ENCODE peak calls at places on chromosomes 1 and 21, in four cellular contexts. O, T, G and W are unnamed samples. For H3K9me3, the result is how much of the 10 kb centered on the place peaks cover.

GRCh38 chr1:156692958-156693857 is 12.2 kb downstream of the CRABP2 start:
- DNase-seq in O (peak), T (peak), G (peak), W (no peak)

GRCh38 chr1:30881266-30882181 is 27.0 kb downstream of the SDC3 start:
- DNase-seq in O (no peak), T (no peak), G (peak), W (peak)

GRCh38 chr1:68347415-68347814 is 102.3 kb downstream of the RPE65 start:
- DNase-seq in O (no peak), T (no peak), G (no peak), W (peak)

GRCh38 chr1:229907884-229908633 is 159.0 kb upstream of the GALNT2 start:
- DNase-seq in O (no peak), T (no peak), G (no peak), W (no peak)

GRCh38 chr1:194644528-194644927 is 1458.1 kb upstream of the B3GALT2 start:
- DNase-seq in O (no peak), T (no peak), G (no peak), W (no peak)

GRCh38 chr1:233843523-233844204 is 60.8 kb upstream of the SLC35F3 start:
- DNase-seq in O (no peak), T (no peak), G (no peak), W (no peak)

GRCh38 chr1:112409416-112409815 is 13.4 kb downstream of the CTTNBP2NL start:
- DNase-seq in O (no peak), T (no peak), G (no peak), W (no peak)

GRCh38 chr1:181676269-181676668 is 193.0 kb downstream of the CACNA1E start:
- DNase-seq in O (peak), T (peak), G (peak), W (no peak)

GRCh38 chr1:34037109-34037508 is 127.9 kb downstream of the CSMD2 start:
- DNase-seq in O (no peak), T (no peak), G (no peak), W (no peak)

GRCh38 chr1:8858112-8858668 is 20.3 kb downstream of the ENO1 start:
- DNase-seq in O (peak), T (peak), G (no peak), W (peak)

GRCh38 chr1:38246955-38247952 is 200.7 kb upstream of the POU3F1 start:
- DNase-seq in O (peak), T (no peak), G (no peak), W (no peak)

GRCh38 chr1:210739627-210740026 is 394.3 kb downstream of the KCNH1 start:
- DNase-seq in O (no peak), T (no peak), G (no peak), W (no peak)

GRCh38 chr21:22813201-22813600 is 1815.0 kb downstream of the NCAM2 start:
- DNase-seq in O (no peak), T (no peak), G (no peak), W (no peak)
- H3K9me3 ChIP-seq in O (under half), T (under half), G (under half), W (under half)

DNA sequence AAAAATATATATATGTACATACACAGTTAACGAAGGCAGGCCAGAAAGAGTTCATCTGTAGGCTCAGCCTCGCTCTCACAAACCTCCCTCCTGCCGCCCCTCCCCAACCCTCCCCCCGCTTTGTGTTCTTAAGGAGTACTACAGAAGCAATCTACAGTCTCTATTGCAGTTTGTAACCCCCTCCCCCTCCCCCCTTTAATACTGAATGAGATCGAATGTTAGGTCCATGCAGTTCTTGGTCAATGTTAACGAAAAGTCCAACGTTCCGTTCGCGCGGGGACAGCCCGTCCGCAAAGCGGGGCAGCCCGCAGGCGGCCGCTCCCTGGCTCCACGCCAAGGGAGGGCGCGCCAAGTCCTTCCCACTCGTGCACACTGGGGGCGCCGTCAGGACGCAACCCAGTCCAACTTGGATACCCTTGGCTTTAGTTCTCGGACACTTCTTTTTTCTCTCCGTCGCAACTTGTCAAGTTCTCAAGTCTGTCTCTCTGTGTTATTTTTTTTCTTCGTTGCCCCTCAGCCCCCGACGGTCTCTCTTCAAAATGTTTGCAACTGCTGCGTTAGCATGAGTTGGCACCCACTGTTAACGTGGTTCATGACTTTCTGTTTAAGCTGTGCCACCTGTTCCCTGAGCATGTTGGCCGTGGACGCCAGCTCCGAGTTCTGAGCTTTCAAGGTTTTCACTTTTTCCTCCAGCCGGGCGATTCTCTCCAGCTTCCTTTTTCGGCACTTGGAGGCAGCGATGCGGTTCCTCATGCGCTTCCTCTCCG is 2.1 kb downstream of the JUN start:
- DNase-seq in O (peak), T (peak), G (peak), W (peak)
- TF ChIP-seq CTCF in O (no peak), T (no peak), G (peak), W (peak)

GRCh38 chr1:204203206-204203767 is 7.0 kb upstream of the KISS1 start:
- DNase-seq in O (no peak), T (no peak), G (no peak), W (no peak)

GRCh38 chr1:204199579-204199978 is 3.3 kb upstream of the KISS1 start:
- DNase-seq in O (no peak), T (no peak), G (no peak), W (peak)

GRCh38 chr1:204198978-204199340 is 2.7 kb upstream of the KISS1 start:
- DNase-seq in O (no peak), T (no peak), G (no peak), W (no peak)

GRCh38 chr1:204202481-204202880 is 6.2 kb upstream of the KISS1 start:
- DNase-seq in O (no peak), T (no peak), G (no peak), W (no peak)

DNA sequence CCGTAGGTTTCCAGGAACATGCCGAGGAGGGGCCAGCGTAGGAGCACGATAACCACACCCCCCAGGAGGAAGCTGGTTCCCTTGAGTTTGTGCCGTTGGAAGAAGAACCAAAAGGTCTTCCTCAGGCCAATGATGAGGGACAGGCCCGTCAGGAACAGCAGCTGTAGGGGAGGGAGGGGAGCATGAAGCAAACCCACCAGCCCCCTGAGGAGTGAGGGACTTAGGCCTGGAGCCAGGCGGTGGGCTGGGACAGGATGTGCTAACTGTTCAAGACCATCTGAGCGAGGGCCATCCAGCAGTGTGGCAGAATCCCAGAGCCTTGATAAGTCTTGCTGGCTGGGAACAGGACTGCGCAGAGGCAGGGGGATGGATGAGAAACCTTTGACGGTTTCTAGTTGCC is 5.4 kb upstream of the KISS1 start:
- DNase-seq in O (no peak), T (no peak), G (no peak), W (no peak)
- H3K9me3 ChIP-seq in O (under half), T (under half), G (under half), W (under half)

GRCh38 chr1:171084091-171084490 is 6.6 kb upstream of the FMO3 start:
- DNase-seq in O (no peak), T (no peak), G (no peak), W (no peak)

GRCh38 chr1:171081994-171082295 is 8.8 kb upstream of the FMO3 start:
- DNase-seq in O (no peak), T (no peak), G (no peak), W (no peak)

GRCh38 chr1:171084879-171085278 is 5.8 kb upstream of the FMO3 start:
- DNase-seq in O (no peak), T (no peak), G (no peak), W (no peak)

GRCh38 chr1:171083222-171083621 is 7.5 kb upstream of the FMO3 start:
- DNase-seq in O (no peak), T (no peak), G (no peak), W (no peak)

GRCh38 chr1:171081220-171081993 is 9.3 kb upstream of the FMO3 start:
- DNase-seq in O (peak), T (no peak), G (no peak), W (no peak)
- TF ChIP-seq CTCF in O (peak), T (no peak), G (no peak), W (peak)

DNA sequence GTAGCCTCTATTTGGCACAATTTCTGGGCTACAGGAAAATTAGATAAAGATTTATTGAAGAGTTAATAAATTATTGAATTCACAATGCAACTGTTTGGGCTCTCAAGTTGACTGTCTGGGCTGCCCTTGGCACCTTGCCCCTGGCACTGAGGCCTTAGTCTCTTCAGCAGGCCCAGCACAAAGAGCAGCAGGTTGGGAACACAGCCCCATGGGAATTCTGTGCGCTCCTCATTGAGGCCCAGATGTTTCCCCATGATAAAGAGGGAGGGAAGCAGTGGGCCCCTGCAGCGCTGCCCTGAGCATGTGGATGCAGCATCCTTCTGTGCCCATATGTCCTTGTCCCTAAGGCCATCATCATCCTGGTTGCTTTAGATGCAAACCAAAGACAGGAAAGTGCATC is 2.9 kb downstream of the CRNN start:
- DNase-seq in O (no peak), T (no peak), G (no peak), W (no peak)
- H3K9me3 ChIP-seq in O (under half), T (under half), G (under half), W (under half)

DNA sequence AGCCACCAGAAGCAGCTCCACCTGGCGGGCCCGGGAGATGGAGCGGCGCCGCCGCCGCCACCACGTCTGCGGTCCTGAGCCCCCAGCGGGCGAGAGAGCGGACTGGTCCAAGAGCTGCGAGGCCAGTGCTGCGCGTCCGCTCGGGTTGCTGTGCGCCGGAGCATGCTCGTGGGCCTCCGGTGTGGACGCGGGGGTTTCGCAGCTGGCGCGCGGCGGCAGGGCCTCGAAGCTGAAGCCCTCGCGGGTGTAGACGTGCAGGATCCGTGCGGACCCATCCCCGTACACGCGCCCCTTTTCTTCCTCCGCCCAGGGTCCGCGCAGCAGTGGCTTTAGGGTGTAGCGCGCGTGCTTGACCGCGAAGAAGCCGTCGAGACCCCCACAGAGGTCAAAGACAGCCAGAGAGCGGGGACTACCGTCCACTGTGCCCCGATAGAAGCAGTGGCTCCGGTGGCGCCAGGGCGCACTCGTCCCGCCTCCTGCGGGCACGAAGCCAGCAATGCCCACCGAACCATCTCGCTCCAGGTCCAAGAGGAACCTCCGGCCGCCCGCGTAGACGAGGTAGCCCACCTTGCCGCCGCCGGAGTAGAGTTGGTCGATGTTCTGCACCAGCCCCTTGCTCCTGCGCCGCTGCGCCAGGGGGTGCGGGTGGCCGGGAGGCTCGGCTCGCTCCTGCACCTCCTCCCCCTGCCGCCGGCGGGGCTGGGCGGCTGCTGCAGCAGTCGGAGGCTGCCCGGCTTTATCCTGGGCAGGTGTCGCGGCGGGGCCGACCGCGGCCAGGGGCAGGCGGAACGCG is 1.1 kb downstream of the ADAMTS5 start:
- DNase-seq in O (no peak), T (peak), G (peak), W (peak)
- TF ChIP-seq CTCF in O (no peak), T (no peak), G (peak), W (peak)

GRCh38 chr1:239570878-239571277 is 184.5 kb downstream of the CHRM3 start:
- DNase-seq in O (no peak), T (no peak), G (no peak), W (no peak)
- H3K9me3 ChIP-seq in O (under half), T (under half), G (under half), W (under half)